ENCODE peak calls at places on chromosome 18, in five cellular contexts. One of them, this sample, is unnamed.

GRCh38 chr18:55869965-55870585 is 282.1 kb upstream of the TCF4 start:
- DNase-seq in choroid plexus epithelial cell: peak; percentile 35
- DNase-seq in sigmoid colon: peak; percentile 77
- DNase-seq in left lung: no peak
- DNase-seq in epithelial cell of esophagus: peak; percentile 49
- DNase-seq in this sample: peak; percentile 34

GRCh38 chr18:23077493-23078256 is 57.6 kb upstream of the CABLES1 start:
- DNase-seq in choroid plexus epithelial cell: no peak
- DNase-seq in sigmoid colon: no peak
- DNase-seq in left lung: no peak
- DNase-seq in epithelial cell of esophagus: peak; percentile 30
- DNase-seq in this sample: peak; percentile 17

GRCh38 chr18:47397671-47398319 is 146.3 kb upstream of the SKOR2 start:
- DNase-seq in choroid plexus epithelial cell: no peak
- DNase-seq in sigmoid colon: no peak
- DNase-seq in left lung: no peak
- DNase-seq in epithelial cell of esophagus: no peak
- DNase-seq in this sample: no peak

GRCh38 chr18:41829648-41830516 is 125.2 kb upstream of the PIK3C3 start:
- DNase-seq in choroid plexus epithelial cell: peak; percentile 44
- DNase-seq in sigmoid colon: no peak
- DNase-seq in left lung: no peak
- DNase-seq in epithelial cell of esophagus: no peak
- DNase-seq in this sample: no peak

GRCh38 chr18:12308386-12309100 is 502 bp downstream of the TUBB6 start:
- DNase-seq in choroid plexus epithelial cell: peak; percentile 91
- DNase-seq in sigmoid colon: peak; percentile 95
- DNase-seq in left lung: peak; percentile 90
- DNase-seq in epithelial cell of esophagus: peak; percentile 84
- DNase-seq in this sample: peak; percentile 89

GRCh38 chr18:987325-988186 is 82.9 kb downstream of the ADCYAP1 start:
- DNase-seq in choroid plexus epithelial cell: peak; percentile 76
- DNase-seq in sigmoid colon: no peak
- DNase-seq in left lung: no peak
- DNase-seq in epithelial cell of esophagus: no peak
- DNase-seq in this sample: peak; percentile 62

GRCh38 chr18:26764584-26764983 is 100.9 kb downstream of the AQP4 start:
- DNase-seq in choroid plexus epithelial cell: no peak
- DNase-seq in sigmoid colon: no peak
- DNase-seq in left lung: no peak
- DNase-seq in epithelial cell of esophagus: no peak
- DNase-seq in this sample: no peak

GRCh38 chr18:56575819-56576663 is 62.4 kb downstream of the TXNL1 start:
- DNase-seq in choroid plexus epithelial cell: peak; percentile 82
- DNase-seq in sigmoid colon: no peak
- DNase-seq in left lung: no peak
- DNase-seq in epithelial cell of esophagus: peak; percentile 60
- DNase-seq in this sample: peak; percentile 76

GRCh38 chr18:30971338-30971956 is 71.1 kb downstream of the DSC3 start:
- DNase-seq in choroid plexus epithelial cell: peak; percentile 53
- DNase-seq in sigmoid colon: no peak
- DNase-seq in left lung: no peak
- DNase-seq in epithelial cell of esophagus: peak; percentile 47
- DNase-seq in this sample: peak; percentile 57

GRCh38 chr18:57223160-57223870 is 76.4 kb downstream of the BOD1L2 start:
- DNase-seq in choroid plexus epithelial cell: no peak
- DNase-seq in sigmoid colon: no peak
- DNase-seq in left lung: no peak
- DNase-seq in epithelial cell of esophagus: peak; percentile 40
- DNase-seq in this sample: no peak

GRCh38 chr18:47480166-47480565 is 228.7 kb upstream of the SKOR2 start:
- DNase-seq in choroid plexus epithelial cell: no peak
- DNase-seq in sigmoid colon: no peak
- DNase-seq in left lung: no peak
- DNase-seq in epithelial cell of esophagus: no peak
- DNase-seq in this sample: no peak

GRCh38 chr18:64208531-64208930 is 59.6 kb upstream of the LINC00305 start:
- DNase-seq in choroid plexus epithelial cell: no peak
- DNase-seq in sigmoid colon: no peak
- DNase-seq in left lung: no peak
- DNase-seq in epithelial cell of esophagus: no peak
- DNase-seq in this sample: no peak

DNA sequence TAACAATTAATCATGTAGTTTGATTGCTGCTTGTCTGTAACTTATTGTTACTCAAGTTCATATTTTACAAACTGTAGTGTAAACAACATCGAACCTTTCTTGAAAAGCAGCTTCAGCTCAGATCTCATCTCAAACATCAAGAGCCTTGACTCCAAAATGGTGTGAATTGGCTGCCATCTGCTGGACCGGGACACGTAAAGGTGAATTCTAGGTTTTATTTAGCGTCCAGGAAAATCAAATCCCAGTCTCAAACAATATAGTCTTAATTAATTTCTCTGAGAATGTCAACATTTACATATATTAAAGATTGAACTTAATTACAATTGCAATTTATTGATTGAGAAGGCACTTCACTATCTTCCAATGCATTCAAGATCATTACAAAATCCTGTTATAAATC is 453.0 kb downstream of the GALR1 start:
- DNase-seq in choroid plexus epithelial cell: peak; percentile 61
- DNase-seq in sigmoid colon: no peak
- DNase-seq in left lung: no peak
- DNase-seq in epithelial cell of esophagus: peak; percentile 29
- DNase-seq in this sample: peak; percentile 16
- TF ChIP-seq CTCF in choroid plexus epithelial cell: peak; percentile 52
- TF ChIP-seq CTCF in sigmoid colon: no peak
- TF ChIP-seq CTCF in left lung: no peak
- TF ChIP-seq CTCF in epithelial cell of esophagus: no peak
- TF ChIP-seq CTCF in this sample: peak; percentile 9

GRCh38 chr18:39455300-39455699 is 1889.7 kb upstream of the CELF4 start:
- DNase-seq in choroid plexus epithelial cell: peak; percentile 78
- DNase-seq in sigmoid colon: no peak
- DNase-seq in left lung: no peak
- DNase-seq in epithelial cell of esophagus: peak; percentile 96
- DNase-seq in this sample: peak; percentile 65

GRCh38 chr18:39450958-39451357 is 1885.4 kb upstream of the CELF4 start:
- DNase-seq in choroid plexus epithelial cell: no peak
- DNase-seq in sigmoid colon: no peak
- DNase-seq in left lung: no peak
- DNase-seq in epithelial cell of esophagus: no peak
- DNase-seq in this sample: no peak

GRCh38 chr18:39454866-39455265 is 1889.3 kb upstream of the CELF4 start:
- DNase-seq in choroid plexus epithelial cell: no peak
- DNase-seq in sigmoid colon: no peak
- DNase-seq in left lung: no peak
- DNase-seq in epithelial cell of esophagus: peak; percentile 19
- DNase-seq in this sample: no peak

GRCh38 chr18:39453356-39453755 is 1887.8 kb upstream of the CELF4 start:
- DNase-seq in choroid plexus epithelial cell: no peak
- DNase-seq in sigmoid colon: no peak
- DNase-seq in left lung: no peak
- DNase-seq in epithelial cell of esophagus: no peak
- DNase-seq in this sample: no peak

GRCh38 chr18:39453882-39454281 is 1888.3 kb upstream of the CELF4 start:
- DNase-seq in choroid plexus epithelial cell: peak; percentile 85
- DNase-seq in sigmoid colon: no peak
- DNase-seq in left lung: no peak
- DNase-seq in epithelial cell of esophagus: peak; percentile 35
- DNase-seq in this sample: peak; percentile 79
- H3K4me3 ChIP-seq in choroid plexus epithelial cell: peak overlapping the region; percentile 31
- H3K4me3 ChIP-seq in sigmoid colon: no peak overlapping the region
- H3K4me3 ChIP-seq in left lung: no peak overlapping the region
- H3K4me3 ChIP-seq in epithelial cell of esophagus: peak overlapping the region; percentile 4
- H3K4me3 ChIP-seq in this sample: no peak overlapping the region

GRCh38 chr18:6401687-6402086 is 13.0 kb downstream of the L3MBTL4 start:
- DNase-seq in choroid plexus epithelial cell: no peak
- DNase-seq in sigmoid colon: no peak
- DNase-seq in left lung: no peak
- DNase-seq in epithelial cell of esophagus: no peak
- DNase-seq in this sample: no peak
- TF ChIP-seq CTCF in choroid plexus epithelial cell: no peak
- TF ChIP-seq CTCF in sigmoid colon: no peak
- TF ChIP-seq CTCF in left lung: no peak
- TF ChIP-seq CTCF in epithelial cell of esophagus: no peak
- TF ChIP-seq CTCF in this sample: peak; percentile 24

GRCh38 chr18:25457636-25458035 is 105.7 kb upstream of the ZNF521 start:
- DNase-seq in choroid plexus epithelial cell: peak; percentile 25
- DNase-seq in sigmoid colon: no peak
- DNase-seq in left lung: no peak
- DNase-seq in epithelial cell of esophagus: peak; percentile 39
- DNase-seq in this sample: no peak
- H3K4me3 ChIP-seq in choroid plexus epithelial cell: no peak overlapping the region
- H3K4me3 ChIP-seq in sigmoid colon: no peak overlapping the region
- H3K4me3 ChIP-seq in left lung: no peak overlapping the region
- H3K4me3 ChIP-seq in epithelial cell of esophagus: no peak overlapping the region
- H3K4me3 ChIP-seq in this sample: no peak overlapping the region

GRCh38 chr18:51133580-51134160 is 63.8 kb downstream of the MEX3C start:
- DNase-seq in choroid plexus epithelial cell: peak; percentile 33
- DNase-seq in sigmoid colon: no peak
- DNase-seq in left lung: no peak
- DNase-seq in epithelial cell of esophagus: peak; percentile 5
- DNase-seq in this sample: no peak
- TF ChIP-seq CTCF in choroid plexus epithelial cell: peak; percentile 28
- TF ChIP-seq CTCF in sigmoid colon: no peak
- TF ChIP-seq CTCF in left lung: no peak
- TF ChIP-seq CTCF in epithelial cell of esophagus: no peak
- TF ChIP-seq CTCF in this sample: no peak

GRCh38 chr18:7735606-7736175 is 168.6 kb downstream of the PTPRM start:
- DNase-seq in choroid plexus epithelial cell: no peak
- DNase-seq in sigmoid colon: no peak
- DNase-seq in left lung: no peak
- DNase-seq in epithelial cell of esophagus: no peak
- DNase-seq in this sample: no peak
- H3K4me3 ChIP-seq in choroid plexus epithelial cell: no peak overlapping the region
- H3K4me3 ChIP-seq in sigmoid colon: no peak overlapping the region
- H3K4me3 ChIP-seq in left lung: no peak overlapping the region
- H3K4me3 ChIP-seq in epithelial cell of esophagus: no peak overlapping the region
- H3K4me3 ChIP-seq in this sample: no peak overlapping the region

GRCh38 chr18:48875942-48876511 is 74.7 kb downstream of the SMAD7 start:
- DNase-seq in choroid plexus epithelial cell: peak; percentile 48
- DNase-seq in sigmoid colon: peak; percentile 53
- DNase-seq in left lung: peak; percentile 59
- DNase-seq in epithelial cell of esophagus: no peak
- DNase-seq in this sample: no peak
- TF ChIP-seq CTCF in choroid plexus epithelial cell: peak; percentile 34
- TF ChIP-seq CTCF in sigmoid colon: no peak
- TF ChIP-seq CTCF in left lung: no peak
- TF ChIP-seq CTCF in epithelial cell of esophagus: no peak
- TF ChIP-seq CTCF in this sample: no peak

GRCh38 chr18:48715651-48716354 is 177.0 kb downstream of the CTIF start:
- DNase-seq in choroid plexus epithelial cell: peak; percentile 9
- DNase-seq in sigmoid colon: no peak
- DNase-seq in left lung: no peak
- DNase-seq in epithelial cell of esophagus: no peak
- DNase-seq in this sample: no peak

GRCh38 chr18:48714873-48715272 is 176.0 kb downstream of the CTIF start:
- DNase-seq in choroid plexus epithelial cell: no peak
- DNase-seq in sigmoid colon: no peak
- DNase-seq in left lung: no peak
- DNase-seq in epithelial cell of esophagus: no peak
- DNase-seq in this sample: no peak

GRCh38 chr18:48709371-48709770 is 170.5 kb downstream of the CTIF start:
- DNase-seq in choroid plexus epithelial cell: no peak
- DNase-seq in sigmoid colon: no peak
- DNase-seq in left lung: no peak
- DNase-seq in epithelial cell of esophagus: no peak
- DNase-seq in this sample: no peak

GRCh38 chr18:48711651-48712486 is 173.0 kb downstream of the CTIF start:
- DNase-seq in choroid plexus epithelial cell: peak; percentile 70
- DNase-seq in sigmoid colon: no peak
- DNase-seq in left lung: no peak
- DNase-seq in epithelial cell of esophagus: peak; percentile 25
- DNase-seq in this sample: peak; percentile 60

GRCh38 chr18:48713302-48713701 is 174.5 kb downstream of the CTIF start:
- DNase-seq in choroid plexus epithelial cell: no peak
- DNase-seq in sigmoid colon: peak; percentile 77
- DNase-seq in left lung: no peak
- DNase-seq in epithelial cell of esophagus: no peak
- DNase-seq in this sample: no peak
- H3K4me3 ChIP-seq in choroid plexus epithelial cell: no peak overlapping the region
- H3K4me3 ChIP-seq in sigmoid colon: no peak overlapping the region
- H3K4me3 ChIP-seq in left lung: no peak overlapping the region
- H3K4me3 ChIP-seq in epithelial cell of esophagus: no peak overlapping the region
- H3K4me3 ChIP-seq in this sample: no peak overlapping the region

DNA sequence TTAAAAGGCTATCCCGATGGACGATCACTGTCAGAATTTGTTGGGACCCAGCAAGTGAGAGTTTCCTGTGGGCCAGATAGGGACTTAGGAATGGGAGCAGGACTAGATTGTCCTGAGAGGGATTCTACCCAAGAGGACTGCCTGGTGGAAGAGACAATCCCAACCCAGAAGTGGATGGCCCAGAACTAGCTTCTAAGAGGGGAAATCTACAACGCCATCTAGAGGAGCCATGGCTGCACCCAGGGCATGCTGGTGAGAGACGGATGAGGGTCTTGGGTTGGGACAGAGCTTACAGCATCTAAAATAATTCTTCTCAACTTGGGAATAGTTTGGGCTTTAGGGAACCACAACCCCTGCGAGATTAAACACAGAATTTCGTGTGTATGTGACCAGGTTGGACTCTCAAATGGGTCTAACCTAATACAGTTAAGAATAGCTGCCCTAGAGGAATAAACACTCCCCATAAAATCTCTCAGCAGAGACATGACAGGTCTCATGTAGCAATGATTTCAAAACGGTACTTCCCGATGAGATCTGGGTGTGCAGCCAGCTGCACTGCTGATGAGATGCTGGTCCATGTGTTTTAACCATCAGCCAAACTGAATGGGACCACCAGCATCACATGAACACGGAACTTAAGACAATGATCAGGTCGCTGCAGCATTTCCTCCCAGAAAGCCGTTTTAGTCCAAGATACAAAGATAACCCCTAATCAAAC is 50.8 kb downstream of the CCBE1 start:
- DNase-seq in choroid plexus epithelial cell: no peak
- DNase-seq in sigmoid colon: no peak
- DNase-seq in left lung: no peak
- DNase-seq in epithelial cell of esophagus: no peak
- DNase-seq in this sample: no peak
- TF ChIP-seq CTCF in choroid plexus epithelial cell: peak; percentile 19
- TF ChIP-seq CTCF in sigmoid colon: no peak
- TF ChIP-seq CTCF in left lung: no peak
- TF ChIP-seq CTCF in epithelial cell of esophagus: no peak
- TF ChIP-seq CTCF in this sample: no peak

DNA sequence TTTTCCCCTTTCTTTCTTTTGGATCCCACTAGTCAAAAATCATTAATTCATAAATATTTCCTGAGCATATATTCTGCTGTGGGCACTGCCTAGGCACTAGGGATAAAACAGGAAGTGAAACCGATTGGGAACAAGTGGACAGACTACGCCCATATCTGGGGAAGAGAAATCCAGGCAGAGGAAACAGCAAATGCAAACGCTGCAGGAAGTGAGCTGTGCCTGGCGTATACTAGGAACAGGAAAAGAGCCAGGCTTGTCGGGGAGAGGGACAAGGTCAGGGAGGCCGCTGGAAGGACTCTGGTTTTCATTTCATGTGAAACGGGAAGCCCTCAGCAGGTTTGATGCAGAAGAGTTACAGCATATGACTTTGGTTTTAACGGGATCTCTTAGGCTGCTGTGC is 110.1 kb upstream of the PIEZO2 start:
- DNase-seq in choroid plexus epithelial cell: peak; percentile 17
- DNase-seq in sigmoid colon: peak; percentile 73
- DNase-seq in left lung: no peak
- DNase-seq in epithelial cell of esophagus: no peak
- DNase-seq in this sample: no peak
- H3K4me3 ChIP-seq in choroid plexus epithelial cell: peak overlapping the region; percentile 34
- H3K4me3 ChIP-seq in sigmoid colon: no peak overlapping the region
- H3K4me3 ChIP-seq in left lung: no peak overlapping the region
- H3K4me3 ChIP-seq in epithelial cell of esophagus: no peak overlapping the region
- H3K4me3 ChIP-seq in this sample: no peak overlapping the region